ENCODE peak calls at places on chromosome 19, in four cellular contexts. One of them, this sample, is unnamed.
A peak's percentile ranks its signal among the peaks of the same experiment; 100 is the strongest.

GRCh38 chr19:46225558-46226004 is 4.0 kb upstream of the IGFL1 start:
- DNase-seq in stomach: no peak
- DNase-seq in OCI-LY7: no peak
- DNase-seq in body of pancreas: no peak
- DNase-seq in this sample: no peak

GRCh38 chr19:38809592-38810252 is 3.0 kb downstream of the LGALS4 start:
- DNase-seq in body of pancreas: no peak
- DNase-seq in OCI-LY7: no peak
- DNase-seq in stomach: no peak
- DNase-seq in this sample: no peak

GRCh38 chr19:15379996-15380647 is 535 bp upstream of the AKAP8 start:
- DNase-seq in OCI-LY7: peak; percentile 46
- DNase-seq in body of pancreas: peak; percentile 49
- DNase-seq in stomach: peak; percentile 56
- DNase-seq in this sample: peak; percentile 73

GRCh38 chr19:41930926-41931592 is 2.8 kb upstream of the ERFL start:
- DNase-seq in stomach: no peak
- DNase-seq in OCI-LY7: peak; percentile 58
- DNase-seq in body of pancreas: no peak
- DNase-seq in this sample: no peak

GRCh38 chr19:33429891-33430673 is 56.6 kb downstream of the CEBPG start:
- DNase-seq in OCI-LY7: no peak
- DNase-seq in body of pancreas: no peak
- DNase-seq in stomach: no peak
- DNase-seq in this sample: no peak

GRCh38 chr19:4730740-4731171 is 7.1 kb upstream of the DPP9 start:
- DNase-seq in stomach: no peak
- DNase-seq in body of pancreas: peak; percentile 45
- DNase-seq in OCI-LY7: peak; percentile 45
- DNase-seq in this sample: no peak

GRCh38 chr19:38032151-38032550 is 125.1 kb downstream of the SIPA1L3 start:
- DNase-seq in stomach: no peak
- DNase-seq in body of pancreas: no peak
- DNase-seq in OCI-LY7: no peak
- DNase-seq in this sample: no peak

GRCh38 chr19:18346091-18346490 is 5.7 kb downstream of the PGPEP1 start:
- DNase-seq in body of pancreas: no peak
- DNase-seq in OCI-LY7: no peak
- DNase-seq in stomach: peak; percentile 40
- DNase-seq in this sample: no peak

GRCh38 chr19:18418725-18419194 is 438 bp upstream of the SSBP4 start:
- DNase-seq in OCI-LY7: no peak
- DNase-seq in stomach: no peak
- DNase-seq in body of pancreas: peak; percentile 50
- DNase-seq in this sample: peak; percentile 81

GRCh38 chr19:29855087-29855486 is 43.3 kb downstream of the CCNE1 start:
- DNase-seq in stomach: no peak
- DNase-seq in OCI-LY7: no peak
- DNase-seq in body of pancreas: no peak
- DNase-seq in this sample: no peak

GRCh38 chr19:1251503-1252220 is 3.3 kb downstream of the MIDN start:
- DNase-seq in body of pancreas: peak; percentile 84
- DNase-seq in stomach: no peak
- DNase-seq in OCI-LY7: peak; percentile 71
- DNase-seq in this sample: no peak

GRCh38 chr19:43667524-43668405 is 2.2 kb downstream of the PLAUR start:
- DNase-seq in OCI-LY7: no peak
- DNase-seq in stomach: no peak
- DNase-seq in body of pancreas: no peak
- DNase-seq in this sample: no peak

GRCh38 chr19:7597689-7598088 is 2.0 kb downstream of the CAMSAP3 start:
- DNase-seq in stomach: peak; percentile 40
- DNase-seq in OCI-LY7: no peak
- DNase-seq in body of pancreas: no peak
- DNase-seq in this sample: no peak

GRCh38 chr19:50870417-50871089 is 2.7 kb upstream of the KLK2 start:
- DNase-seq in body of pancreas: peak; percentile 74
- DNase-seq in stomach: no peak
- DNase-seq in OCI-LY7: no peak
- DNase-seq in this sample: no peak

GRCh38 chr19:39825531-39826076 is 8.4 kb downstream of the DYRK1B start:
- DNase-seq in OCI-LY7: no peak
- DNase-seq in body of pancreas: no peak
- DNase-seq in stomach: no peak
- DNase-seq in this sample: no peak

GRCh38 chr19:6602729-6603114 is 11.8 kb upstream of the CD70 start:
- DNase-seq in body of pancreas: no peak
- DNase-seq in stomach: no peak
- DNase-seq in OCI-LY7: peak; percentile 87
- DNase-seq in this sample: no peak

GRCh38 chr19:38658462-38659306 is 11.2 kb downstream of the ACTN4 start:
- DNase-seq in stomach: peak; percentile 63
- DNase-seq in body of pancreas: peak; percentile 78
- DNase-seq in OCI-LY7: no peak
- DNase-seq in this sample: peak; percentile 87

GRCh38 chr19:58562126-58563033 is 4.0 kb upstream of the UBE2M start:
- DNase-seq in OCI-LY7: no peak
- DNase-seq in body of pancreas: peak; percentile 56
- DNase-seq in stomach: peak; percentile 48
- DNase-seq in this sample: no peak

GRCh38 chr19:46404884-46405658 is 8.3 kb downstream of the CCDC8 start:
- DNase-seq in stomach: no peak
- DNase-seq in body of pancreas: peak; percentile 73
- DNase-seq in OCI-LY7: peak; percentile 80
- DNase-seq in this sample: no peak

GRCh38 chr19:52369463-52370340 is at the start of gene ZNF880:
- DNase-seq in body of pancreas: peak; percentile 95
- DNase-seq in OCI-LY7: no peak
- DNase-seq in stomach: peak; percentile 92
- DNase-seq in this sample: peak; percentile 95

GRCh38 chr19:57665261-57665806 is 3.4 kb upstream of the ZSCAN4 start:
- DNase-seq in body of pancreas: no peak
- DNase-seq in stomach: no peak
- DNase-seq in OCI-LY7: no peak
- DNase-seq in this sample: no peak

GRCh38 chr19:4502282-4503223 is 15.7 kb downstream of the PLIN4 start:
- DNase-seq in body of pancreas: no peak
- DNase-seq in stomach: no peak
- DNase-seq in OCI-LY7: no peak
- DNase-seq in this sample: no peak

GRCh38 chr19:45406165-45406956 is at the start of gene POLR1G:
- DNase-seq in stomach: peak; percentile 78
- DNase-seq in OCI-LY7: peak; percentile 93
- DNase-seq in body of pancreas: peak; percentile 83
- DNase-seq in this sample: peak; percentile 87

GRCh38 chr19:40604647-40605200 is 3.6 kb downstream of the LTBP4 start:
- DNase-seq in stomach: no peak
- DNase-seq in OCI-LY7: peak; percentile 39
- DNase-seq in body of pancreas: peak; percentile 53
- DNase-seq in this sample: no peak

GRCh38 chr19:13619203-13619632 is 112.9 kb upstream of the CACNA1A start:
- DNase-seq in OCI-LY7: no peak
- DNase-seq in stomach: no peak
- DNase-seq in body of pancreas: no peak
- DNase-seq in this sample: no peak

GRCh38 chr19:41939861-41940442 is 11.7 kb upstream of the ERFL start:
- DNase-seq in stomach: peak; percentile 43
- DNase-seq in body of pancreas: peak; percentile 26
- DNase-seq in OCI-LY7: peak; percentile 79
- DNase-seq in this sample: no peak

GRCh38 chr19:57888107-57888493 is 737 bp downstream of the ZNF814 start:
- DNase-seq in stomach: no peak
- DNase-seq in OCI-LY7: peak; percentile 5
- DNase-seq in body of pancreas: no peak
- DNase-seq in this sample: no peak

GRCh38 chr19:6773323-6773931 is 919 bp downstream of the VAV1 start:
- DNase-seq in stomach: peak; percentile 40
- DNase-seq in OCI-LY7: peak; percentile 89
- DNase-seq in body of pancreas: no peak
- DNase-seq in this sample: no peak

GRCh38 chr19:41339936-41340335 is 13.8 kb downstream of the TGFB1 start:
- DNase-seq in OCI-LY7: no peak
- DNase-seq in body of pancreas: no peak
- DNase-seq in stomach: no peak
- DNase-seq in this sample: no peak

GRCh38 chr19:18514800-18515682 is 6.8 kb downstream of the ELL start:
- DNase-seq in body of pancreas: peak; percentile 65
- DNase-seq in stomach: peak; percentile 71
- DNase-seq in OCI-LY7: no peak
- DNase-seq in this sample: peak; percentile 86

GRCh38 chr19:19782783-19783182 is 38.8 kb downstream of the ZNF506 start:
- DNase-seq in OCI-LY7: no peak
- DNase-seq in stomach: no peak
- DNase-seq in body of pancreas: no peak
- DNase-seq in this sample: no peak

GRCh38 chr19:5864725-5865486 is 5.4 kb downstream of the FUT5 start:
- DNase-seq in stomach: no peak
- DNase-seq in OCI-LY7: no peak
- DNase-seq in body of pancreas: no peak
- DNase-seq in this sample: no peak

GRCh38 chr19:16586477-16586871 is 14.3 kb upstream of the SLC35E1 start:
- DNase-seq in OCI-LY7: peak; percentile 54
- DNase-seq in body of pancreas: no peak
- DNase-seq in stomach: no peak
- DNase-seq in this sample: no peak
- H3K4me1 ChIP-seq in OCI-LY7: peaks cover 100% of the 10 kb centered on the region
- H3K4me1 ChIP-seq in body of pancreas: peaks cover 85% of the 10 kb centered on the region
- H3K4me1 ChIP-seq in stomach: peaks cover 74% of the 10 kb centered on the region
- H3K4me1 ChIP-seq in this sample: peaks cover 13% of the 10 kb centered on the region

GRCh38 chr19:9128171-9128570 is 1.4 kb upstream of the OR7G3 start:
- DNase-seq in body of pancreas: no peak
- DNase-seq in OCI-LY7: no peak
- DNase-seq in stomach: no peak
- DNase-seq in this sample: no peak

GRCh38 chr19:9132422-9132821 is 5.7 kb upstream of the OR7G3 start:
- DNase-seq in OCI-LY7: no peak
- DNase-seq in stomach: no peak
- DNase-seq in body of pancreas: no peak
- DNase-seq in this sample: no peak

GRCh38 chr19:9130965-9131364 is 4.2 kb upstream of the OR7G3 start:
- DNase-seq in stomach: no peak
- DNase-seq in OCI-LY7: peak; percentile 26
- DNase-seq in body of pancreas: no peak
- DNase-seq in this sample: no peak

DNA sequence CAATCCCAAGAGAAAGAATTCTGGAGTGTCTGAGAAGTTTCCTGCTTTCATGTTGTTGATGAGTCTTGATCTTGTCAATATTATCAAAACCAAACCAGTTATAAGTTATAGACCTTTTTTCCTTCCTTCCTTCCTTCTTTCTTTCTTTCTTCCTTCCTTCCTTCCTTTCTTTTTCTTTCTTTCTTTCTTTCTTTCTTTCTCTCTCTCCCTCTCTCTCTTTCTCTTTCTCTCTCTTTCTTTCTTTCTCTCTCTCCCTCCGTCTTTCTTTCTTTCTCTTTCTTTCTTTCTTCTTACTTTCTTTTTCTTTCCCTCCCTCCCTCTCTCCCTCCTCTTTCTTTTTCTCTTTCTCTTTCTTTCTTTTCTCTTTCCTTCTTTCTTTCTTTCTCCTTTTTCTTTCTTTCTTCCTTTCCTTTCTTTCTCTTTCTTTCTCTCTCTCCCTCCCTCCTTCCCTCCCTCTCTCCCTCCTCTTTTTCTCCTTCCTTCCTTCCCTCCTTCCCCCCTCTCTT is at the start of gene OR7G3:
- DNase-seq in OCI-LY7: no peak
- DNase-seq in stomach: no peak
- DNase-seq in body of pancreas: no peak
- DNase-seq in this sample: no peak
- H3K27ac ChIP-seq in OCI-LY7: no peak within 1 kb of the TSS
- H3K27ac ChIP-seq in stomach: no peak within 1 kb of the TSS
- H3K27ac ChIP-seq in body of pancreas: no peak within 1 kb of the TSS
- H3K27ac ChIP-seq in this sample: no peak within 1 kb of the TSS

GRCh38 chr19:49455729-49456128 is 2.7 kb downstream of the ALDH16A1 start:
- DNase-seq in stomach: no peak
- DNase-seq in body of pancreas: no peak
- DNase-seq in OCI-LY7: no peak
- DNase-seq in this sample: no peak

GRCh38 chr19:49461656-49462055 is 8.6 kb downstream of the ALDH16A1 start:
- DNase-seq in stomach: no peak
- DNase-seq in body of pancreas: no peak
- DNase-seq in OCI-LY7: no peak
- DNase-seq in this sample: no peak

GRCh38 chr19:49456351-49456750 is 3.3 kb downstream of the ALDH16A1 start:
- DNase-seq in body of pancreas: no peak
- DNase-seq in OCI-LY7: no peak
- DNase-seq in stomach: no peak
- DNase-seq in this sample: no peak

GRCh38 chr19:49459388-49459787 is 6.4 kb downstream of the ALDH16A1 start:
- DNase-seq in OCI-LY7: no peak
- DNase-seq in stomach: no peak
- DNase-seq in body of pancreas: no peak
- DNase-seq in this sample: no peak

GRCh38 chr19:49458567-49458903 is 5.5 kb downstream of the ALDH16A1 start:
- DNase-seq in body of pancreas: no peak
- DNase-seq in OCI-LY7: no peak
- DNase-seq in stomach: no peak
- DNase-seq in this sample: no peak
- H3K4me3 ChIP-seq in body of pancreas: no peak overlapping the region
- H3K4me3 ChIP-seq in OCI-LY7: no peak overlapping the region
- H3K4me3 ChIP-seq in stomach: no peak overlapping the region
- H3K4me3 ChIP-seq in this sample: no peak overlapping the region

DNA sequence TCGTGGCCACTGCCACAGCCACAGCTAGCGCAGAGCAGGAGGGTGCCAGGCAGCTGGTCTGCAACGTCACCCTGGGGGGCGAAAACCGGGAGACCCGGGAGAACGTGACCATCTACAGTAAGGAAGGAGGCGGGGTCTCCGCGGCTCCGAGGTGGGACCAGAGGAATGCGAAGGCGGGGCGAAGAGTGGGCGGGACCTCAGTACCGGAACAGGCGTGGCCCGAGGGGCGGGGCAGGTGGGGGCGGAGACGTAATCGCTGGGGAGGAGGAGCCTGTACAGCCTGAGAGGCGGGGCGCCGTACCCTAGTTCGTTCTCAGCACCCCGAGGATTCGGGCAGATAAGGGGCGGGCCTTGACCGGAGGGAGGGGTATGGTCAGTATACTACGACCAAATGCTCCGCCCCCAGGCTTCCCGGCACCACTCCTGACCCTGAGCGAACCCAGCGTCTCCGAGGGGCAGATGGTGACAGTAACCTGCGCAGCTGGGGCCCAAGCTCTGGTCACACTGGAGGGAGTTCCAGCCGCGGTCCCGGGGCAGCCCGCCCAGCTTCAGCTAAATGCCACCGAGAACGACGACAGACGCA is 2.5 kb downstream of the ICAM5 start:
- DNase-seq in stomach: peak; percentile 82
- DNase-seq in OCI-LY7: peak; percentile 81
- DNase-seq in body of pancreas: peak; percentile 82
- DNase-seq in this sample: peak; percentile 78
- H3K4me1 ChIP-seq in stomach: peaks cover 59% of the 10 kb centered on the region
- H3K4me1 ChIP-seq in OCI-LY7: peaks cover 59% of the 10 kb centered on the region
- H3K4me1 ChIP-seq in body of pancreas: peaks cover 66% of the 10 kb centered on the region
- H3K4me1 ChIP-seq in this sample: peaks cover 30% of the 10 kb centered on the region